ENCODE peak calls at places on chromosomes 6 and 20, in five cellular contexts. O is AG10803, U is GM12865, V is cardiac fibroblast, M is psoas muscle. F is an unnamed sample.
A peak's percentile ranks its signal among the peaks of the same experiment; 100 is the strongest.

GRCh38 chr6:46799657-46800056 is 6.5 kb downstream of the MEP1A start:
- DNase-seq in O (no peak), U (no peak), V (no peak), M (no peak), F (no peak)

GRCh38 chr20:50312002-50312681 is 121.5 kb downstream of the CEBPB start:
- DNase-seq in O (no peak), U (no peak), V (no peak), M (no peak), F (no peak)

GRCh38 chr20:16352751-16353150 is 220.5 kb downstream of the KIF16B start:
- DNase-seq in O (no peak), U (no peak), V (no peak), M (no peak), F (no peak)

GRCh38 chr6:166644631-166645030 is 17.6 kb upstream of the RPS6KA2 start:
- DNase-seq in O (no peak), U (no peak), V (no peak), M (no peak), F (no peak)

GRCh38 chr6:35419431-35419830 is 32.7 kb upstream of the FANCE start:
- DNase-seq in O (peak; percentile 65), U (peak; percentile 40), V (peak; percentile 65), M (no peak), F (peak; percentile 77)

GRCh38 chr20:19814241-19814640 is 56.2 kb downstream of the RIN2 start:
- DNase-seq in O (peak; percentile 68), U (no peak), V (peak; percentile 47), M (no peak), F (no peak)

GRCh38 chr20:36281785-36282380 is 24.3 kb upstream of the DLGAP4 start:
- DNase-seq in O (no peak), U (no peak), V (no peak), M (no peak), F (no peak)

GRCh38 chr6:22883061-22883717 is 313.8 kb downstream of the HDGFL1 start:
- DNase-seq in O (no peak), U (no peak), V (no peak), M (no peak), F (no peak)

GRCh38 chr6:43804550-43805223 is 34.7 kb downstream of the VEGFA start:
- DNase-seq in O (no peak), U (no peak), V (no peak), M (no peak), F (no peak)

GRCh38 chr20:57695012-57695411 is 14.8 kb downstream of the PMEPA1 start:
- DNase-seq in O (no peak), U (no peak), V (no peak), M (no peak), F (no peak)

GRCh38 chr6:53888931-53889330 is 94.1 kb downstream of the LRRC1 start:
- DNase-seq in O (peak; percentile 41), U (no peak), V (peak; percentile 32), M (no peak), F (no peak)

GRCh38 chr6:41062056-41062455 is 9.1 kb downstream of the APOBEC2 start:
- DNase-seq in O (no peak), U (no peak), V (no peak), M (no peak), F (no peak)

GRCh38 chr6:12637960-12638641 is 78.5 kb upstream of the PHACTR1 start:
- DNase-seq in O (peak; percentile 83), U (peak; percentile 65), V (peak; percentile 73), M (no peak), F (peak; percentile 60)

GRCh38 chr6:38182426-38182825 is 362.9 kb downstream of the ZFAND3 start:
- DNase-seq in O (no peak), U (no peak), V (no peak), M (no peak), F (no peak)

GRCh38 chr20:15498926-15499325 is 1074.3 kb downstream of the KIF16B start:
- DNase-seq in O (no peak), U (peak; percentile 16), V (no peak), M (no peak), F (no peak)

GRCh38 chr6:85111481-85112001 is 338.3 kb upstream of the NT5E start:
- DNase-seq in O (no peak), U (no peak), V (peak; percentile 70), M (no peak), F (peak; percentile 83)

GRCh38 chr20:62685781-62686555 is 22.7 kb upstream of the NTSR1 start:
- DNase-seq in O (no peak), U (peak; percentile 9), V (no peak), M (no peak), F (no peak)

GRCh38 chr20:64150756-64151633 is 13.3 kb upstream of the MYT1 start:
- DNase-seq in O (no peak), U (no peak), V (no peak), M (no peak), F (no peak)

GRCh38 chr6:21227486-21227885 is 366.1 kb upstream of the SOX4 start:
- DNase-seq in O (no peak), U (no peak), V (peak; percentile 43), M (no peak), F (no peak)

GRCh38 chr6:28693033-28693750 is 167.5 kb downstream of the GPX5 start:
- DNase-seq in O (peak; percentile 3), U (no peak), V (peak; percentile 61), M (no peak), F (no peak)

GRCh38 chr6:4703367-4703766 is 72.8 kb upstream of the CDYL start:
- DNase-seq in O (peak; percentile 9), U (no peak), V (no peak), M (no peak), F (no peak)

GRCh38 chr6:44229376-44230033 is 6.1 kb downstream of the SLC29A1 start:
- DNase-seq in O (no peak), U (no peak), V (no peak), M (peak; percentile 72), F (no peak)

GRCh38 chr20:17610566-17611289 is 40.9 kb downstream of the DSTN start:
- DNase-seq in O (peak; percentile 18), U (no peak), V (no peak), M (no peak), F (no peak)

GRCh38 chr20:57957397-57958049 is 247.7 kb upstream of the PMEPA1 start:
- DNase-seq in O (peak; percentile 79), U (no peak), V (no peak), M (no peak), F (no peak)

GRCh38 chr6:141326426-141326825 is 806.3 kb upstream of the GJE1 start:
- DNase-seq in O (peak; percentile 96), U (peak; percentile 40), V (peak; percentile 99), M (peak; percentile 6), F (peak; percentile 97)
- H3K4me3 ChIP-seq in O (peak overlapping the region; percentile 48), U (peak overlapping the region; percentile 37), V (no peak overlapping the region), M (peak overlapping the region; percentile 28), F (peak overlapping the region; percentile 36)

GRCh38 chr20:38066969-38067716 is 33.6 kb downstream of the RPRD1B start:
- DNase-seq in O (no peak), U (no peak), V (no peak), M (no peak), F (no peak)
- H3K4me3 ChIP-seq in O (no peak overlapping the region), U (no peak overlapping the region), V (no peak overlapping the region), M (peak overlapping the region; percentile 0), F (no peak overlapping the region)

GRCh38 chr20:3778976-3779375 is 2.3 kb downstream of the SPEF1 start:
- DNase-seq in O (no peak), U (no peak), V (no peak), M (no peak), F (no peak)
- H3K4me3 ChIP-seq in O (no peak overlapping the region), U (no peak overlapping the region), V (no peak overlapping the region), M (no peak overlapping the region), F (no peak overlapping the region)

DNA sequence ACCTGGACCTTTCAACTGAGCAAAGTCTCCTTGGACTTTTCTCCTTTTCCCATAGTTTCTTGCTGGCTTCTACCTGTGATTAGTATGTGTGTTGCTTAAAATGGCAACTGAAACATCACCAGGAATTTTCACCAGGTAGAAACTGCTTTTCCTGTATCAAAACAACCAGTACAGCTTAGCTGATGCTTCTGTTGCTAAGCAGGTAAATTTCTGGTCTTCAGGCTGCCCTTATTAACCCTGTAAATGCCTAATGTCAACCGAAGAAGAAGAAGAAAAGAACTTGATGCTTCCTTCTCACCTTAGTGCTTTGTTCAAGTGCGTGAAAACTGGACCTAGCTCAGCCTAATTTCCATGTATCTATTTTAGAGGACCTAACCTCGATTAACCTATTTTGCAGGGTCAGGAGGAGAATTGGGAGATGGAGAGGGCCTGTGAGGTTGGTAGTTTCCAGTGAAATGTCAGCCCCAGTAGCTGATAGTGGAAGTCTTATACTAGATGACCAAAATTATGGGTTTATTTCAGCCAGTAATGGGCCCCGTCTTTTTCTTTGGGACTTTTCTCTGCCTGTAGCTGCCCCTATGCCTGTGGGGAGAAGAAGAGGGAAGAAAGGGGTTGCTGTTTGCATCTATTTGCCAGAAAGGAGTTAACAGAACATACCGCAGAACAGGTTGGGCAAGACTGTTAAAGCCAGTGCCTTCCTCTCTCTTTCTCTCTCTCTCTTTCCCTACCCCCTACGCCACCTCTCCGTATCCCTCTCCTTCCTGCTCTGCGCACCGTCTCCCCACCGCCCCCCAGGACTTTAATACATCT is 37.7 kb downstream of the RREB1 start:
- DNase-seq in O (no peak), U (no peak), V (no peak), M (no peak), F (no peak)
- H3K4me3 ChIP-seq in O (no peak overlapping the region), U (peak overlapping the region; percentile 45), V (no peak overlapping the region), M (no peak overlapping the region), F (no peak overlapping the region)

GRCh38 chr20:33561981-33562601 is 72.2 kb downstream of the CBFA2T2 start:
- DNase-seq in O (peak; percentile 95), U (no peak), V (peak; percentile 92), M (peak; percentile 57), F (peak; percentile 95)
- H3K4me3 ChIP-seq in O (no peak overlapping the region), U (no peak overlapping the region), V (peak overlapping the region; percentile 0), M (no peak overlapping the region), F (peak overlapping the region; percentile 10)

DNA sequence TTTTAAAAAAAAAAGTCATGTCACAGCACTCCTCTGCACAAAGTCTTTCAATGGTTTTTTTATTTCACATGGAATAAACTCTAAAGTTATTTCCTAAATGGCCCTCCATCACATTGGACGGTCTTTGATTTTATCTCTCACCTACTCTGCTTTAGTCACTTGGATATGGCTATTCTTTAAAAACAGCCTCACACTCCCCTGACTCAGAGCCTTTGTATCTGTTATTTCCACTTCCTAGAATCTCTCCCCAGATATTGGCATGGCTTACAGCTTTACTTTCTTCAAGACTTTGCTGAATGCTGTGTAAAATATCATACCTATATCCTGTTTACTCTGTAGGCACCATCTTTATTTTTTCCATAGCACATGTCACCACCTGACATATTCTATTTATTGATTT is 194.7 kb upstream of the MCHR2 start:
- DNase-seq in O (no peak), U (no peak), V (peak; percentile 19), M (no peak), F (no peak)
- H3K4me3 ChIP-seq in O (no peak overlapping the region), U (no peak overlapping the region), V (no peak overlapping the region), M (no peak overlapping the region), F (no peak overlapping the region)

GRCh38 chr6:48978016-48978415 is 485.0 kb downstream of the MMUT start:
- DNase-seq in O (no peak), U (no peak), V (peak; percentile 74), M (no peak), F (no peak)
- H3K4me3 ChIP-seq in O (no peak overlapping the region), U (no peak overlapping the region), V (no peak overlapping the region), M (no peak overlapping the region), F (no peak overlapping the region)

GRCh38 chr6:98583506-98583905 is 250.9 kb upstream of the POU3F2 start:
- DNase-seq in O (no peak), U (no peak), V (no peak), M (no peak), F (no peak)
- H3K4me3 ChIP-seq in O (no peak overlapping the region), U (no peak overlapping the region), V (no peak overlapping the region), M (no peak overlapping the region), F (no peak overlapping the region)

F was measured in fibroblast of pulmonary artery.